ENCODE peak calls at places on chromosomes 13 and 19, in eight cellular contexts. V is GM12865; J is breast epithelium; W is frontal cortex; A is neuronal stem cell; B is MCF 10A; R is activated CD4-positive, alpha-beta T cell treated with anti-CD3 and anti-CD28 coated beads, Interleukin-2, amount 10 ng/mL, durations not matched to agents 24 days and 14 days; X is tibial nerve. C is an unnamed sample.

GRCh38 chr19:7224205-7224833 is 69.9 kb downstream of the INSR start:
- DNase-seq in J (no peak), A (no peak), V (no peak), W (no peak), R (no peak), X (peak), B (no peak), C (peak)

GRCh38 chr19:16367269-16367683 is 42.6 kb downstream of the KLF2 start:
- DNase-seq in X (no peak), J (no peak), B (no peak), A (no peak), R (peak), V (peak), W (no peak), C (no peak)

GRCh38 chr13:92896842-92897241 is 329.8 kb upstream of the GPC6 start:
- DNase-seq in X (no peak), J (no peak), R (no peak), W (no peak), B (peak), A (peak), V (peak), C (no peak)

GRCh38 chr13:99308481-99309087 is 1.4 kb upstream of the GPR183 start:
- DNase-seq in B (no peak), A (no peak), X (no peak), V (no peak), R (no peak), W (no peak), J (no peak), C (peak)

GRCh38 chr13:45416521-45417125 is 1.6 kb downstream of the SLC25A30 start:
- DNase-seq in R (no peak), W (no peak), X (no peak), J (no peak), A (no peak), V (peak), B (peak), C (no peak)

GRCh38 chr13:48437381-48437780 is 24.5 kb upstream of the LPAR6 start:
- DNase-seq in J (no peak), A (no peak), V (no peak), R (no peak), B (peak), X (peak), W (no peak), C (no peak)

GRCh38 chr13:79679334-79679733 is 198.4 kb downstream of the NDFIP2 start:
- DNase-seq in V (peak), A (peak), X (peak), R (peak), J (peak), W (no peak), B (peak), C (peak)

GRCh38 chr19:34171539-34171876 is 796 bp upstream of the LSM14A start:
- DNase-seq in X (no peak), B (peak), J (no peak), V (no peak), W (peak), R (no peak), A (no peak), C (peak)

GRCh38 chr13:98581971-98582702 is 5.2 kb upstream of the STK24 start:
- DNase-seq in J (no peak), R (no peak), A (no peak), W (no peak), X (no peak), V (no peak), B (no peak), C (no peak)

GRCh38 chr13:35549481-35549880 is 73.0 kb upstream of the MAB21L1 start:
- DNase-seq in W (no peak), B (peak), V (peak), J (no peak), A (no peak), R (no peak), X (no peak), C (peak)

GRCh38 chr19:42199440-42200115 is 17.9 kb downstream of the DEDD2 start:
- DNase-seq in R (peak), B (peak), A (no peak), J (no peak), W (no peak), V (peak), X (no peak), C (no peak)

GRCh38 chr13:95098916-95099315 is 202.3 kb downstream of the ABCC4 start:
- DNase-seq in J (no peak), X (no peak), B (peak), R (no peak), V (no peak), W (no peak), A (no peak), C (no peak)

GRCh38 chr13:108083056-108083455 is 132.3 kb downstream of the LIG4 start:
- DNase-seq in V (no peak), R (no peak), W (no peak), B (peak), X (no peak), J (no peak), A (no peak), C (no peak)

GRCh38 chr13:39226359-39226758 is 188.1 kb downstream of the NHLRC3 start:
- DNase-seq in B (no peak), V (no peak), J (no peak), A (no peak), R (no peak), X (no peak), W (no peak), C (no peak)

GRCh38 chr19:43618921-43619261 is 538 bp downstream of the ZNF428 start:
- DNase-seq in V (peak), J (no peak), R (no peak), X (no peak), B (no peak), W (no peak), A (no peak), C (no peak)

GRCh38 chr13:90105276-90105675 is 1242.2 kb upstream of the MIR17HG start:
- DNase-seq in A (no peak), X (no peak), R (no peak), W (no peak), B (peak), J (no peak), V (no peak), C (no peak)

GRCh38 chr19:12723643-12724426 is at the start of gene TNPO2:
- DNase-seq in X (no peak), J (no peak), V (peak), W (peak), A (peak), B (peak), R (peak), C (no peak)

GRCh38 chr13:51874651-51875050 is 12.9 kb downstream of the CCDC70 start:
- DNase-seq in B (no peak), X (no peak), R (no peak), J (no peak), W (peak), A (no peak), V (no peak), C (no peak)

GRCh38 chr13:26993780-26994179 is 177.8 kb downstream of the USP12 start:
- DNase-seq in B (no peak), A (no peak), J (no peak), X (no peak), W (no peak), V (no peak), R (no peak), C (no peak)

GRCh38 chr13:30810261-30810701 is 74.9 kb downstream of the ALOX5AP start:
- DNase-seq in V (no peak), W (no peak), A (no peak), R (no peak), B (peak), X (no peak), J (no peak), C (no peak)

GRCh38 chr19:33459691-33460090 is 61.9 kb downstream of the PEPD start:
- DNase-seq in A (no peak), J (peak), V (no peak), B (no peak), W (no peak), X (no peak), R (no peak), C (no peak)

GRCh38 chr13:60012503-60012902 is 151.2 kb downstream of the DIAPH3 start:
- DNase-seq in R (no peak), X (no peak), A (no peak), V (peak), W (no peak), B (peak), J (no peak), C (no peak)

GRCh38 chr13:59706101-59706976 is 457.4 kb downstream of the DIAPH3 start:
- DNase-seq in R (no peak), A (no peak), V (peak), W (no peak), J (no peak), B (no peak), X (no peak), C (no peak)

GRCh38 chr13:27182844-27183497 is 11.4 kb upstream of the USP12 start:
- DNase-seq in X (no peak), W (no peak), V (no peak), A (no peak), J (peak), R (no peak), B (peak), C (peak)

GRCh38 chr13:67383358-67383757 is 153.2 kb upstream of the PCDH9 start:
- DNase-seq in V (no peak), B (peak), J (no peak), X (no peak), A (no peak), R (no peak), W (no peak), C (no peak)

GRCh38 chr19:15393963-15394362 is 14.4 kb upstream of the AKAP8 start:
- DNase-seq in V (no peak), X (no peak), A (no peak), W (no peak), J (no peak), B (peak), R (no peak), C (peak)

GRCh38 chr13:107860284-107860683 is 355.1 kb downstream of the LIG4 start:
- DNase-seq in W (no peak), A (no peak), X (no peak), J (no peak), R (no peak), B (no peak), V (no peak), C (no peak)

GRCh38 chr19:3275068-3275582 is 50.7 kb downstream of the CELF5 start:
- DNase-seq in B (no peak), W (no peak), V (peak), J (no peak), R (peak), X (no peak), A (peak), C (no peak)

GRCh38 chr19:8158411-8159074 is 9.2 kb upstream of the FBN3 start:
- DNase-seq in R (peak), B (peak), A (peak), X (no peak), W (peak), J (no peak), V (peak), C (peak)

GRCh38 chr19:43719378-43719868 is 3.5 kb downstream of the IRGC start:
- DNase-seq in V (no peak), B (no peak), X (no peak), R (no peak), W (no peak), A (no peak), J (no peak), C (no peak)

GRCh38 chr19:6527893-6528543 is 2.8 kb upstream of the TNFSF9 start:
- DNase-seq in J (no peak), B (no peak), W (no peak), A (no peak), V (peak), R (no peak), X (no peak), C (no peak)

GRCh38 chr19:19642506-19643157 is 825 bp downstream of the GMIP start:
- DNase-seq in V (peak), R (peak), W (no peak), J (no peak), A (no peak), X (no peak), B (peak), C (no peak)

GRCh38 chr13:51229141-51229540 is 6.9 kb downstream of the FAM124A start:
- DNase-seq in V (no peak), R (no peak), A (no peak), X (no peak), J (no peak), W (no peak), B (no peak), C (no peak)

GRCh38 chr19:33819875-33820781 is 23.5 kb downstream of the KCTD15 start:
- DNase-seq in B (peak), W (no peak), X (peak), A (peak), R (peak), V (peak), J (no peak), C (no peak)

GRCh38 chr13:37289212-37289935 is 183.9 kb upstream of the CSNK1A1L start:
- DNase-seq in B (no peak), V (no peak), R (no peak), W (no peak), A (no peak), X (no peak), J (no peak), C (no peak)

GRCh38 chr19:58001895-58002369 is 688 bp downstream of the ZNF606 start:
- DNase-seq in R (peak), V (no peak), B (no peak), W (peak), A (no peak), J (no peak), X (no peak), C (no peak)

GRCh38 chr19:39317476-39317875 is 3.2 kb downstream of the LRFN1 start:
- DNase-seq in B (no peak), V (no peak), R (no peak), J (no peak), A (no peak), W (no peak), X (no peak), C (no peak)

GRCh38 chr19:1252818-1253513 is 4.6 kb downstream of the MIDN start:
- DNase-seq in R (peak), W (peak), B (peak), A (no peak), J (peak), X (peak), V (peak), C (peak)

GRCh38 chr19:43465468-43466120 is at the start of gene LYPD3:
- DNase-seq in V (no peak), B (peak), R (no peak), J (peak), X (no peak), W (no peak), A (no peak), C (no peak)